ENCODE peak calls at places on chromosomes 7 and 10, in four cellular contexts. L is uterus, G is cardiac muscle cell, X is MM.1S. I is an unnamed sample.
A peak's percentile ranks its signal among the peaks of the same experiment; 100 is the strongest.

GRCh38 chr10:5538446-5538845 is 13.7 kb downstream of the CALML3 start:
- DNase-seq in X (no peak), L (peak; percentile 7), G (no peak), I (peak; percentile 61)

GRCh38 chr7:24721378-24722030 is 35.8 kb downstream of the GSDME start:
- DNase-seq in L (no peak), X (no peak), G (no peak), I (no peak)

GRCh38 chr7:123682690-123683089 is 27.0 kb downstream of the LMOD2 start:
- DNase-seq in G (peak; percentile 68), X (peak; percentile 65), L (no peak), I (no peak)

GRCh38 chr10:22649390-22649841 is 65.0 kb downstream of the PIP4K2A start:
- DNase-seq in L (no peak), G (no peak), X (no peak), I (no peak)

GRCh38 chr7:36526720-36527548 is 137.3 kb downstream of the ANLN start:
- DNase-seq in X (peak; percentile 65), L (no peak), G (no peak), I (no peak)

GRCh38 chr7:101817031-101817929 is at the start of gene CUX1:
- DNase-seq in G (peak; percentile 52), X (peak; percentile 46), L (peak; percentile 38), I (no peak)

GRCh38 chr10:101829561-101830315 is 11.5 kb upstream of the OGA start:
- DNase-seq in X (peak; percentile 62), G (peak; percentile 84), L (peak; percentile 58), I (no peak)

GRCh38 chr7:49166441-49166840 is 242.1 kb downstream of the CDC14C start:
- DNase-seq in L (no peak), G (no peak), X (no peak), I (no peak)

GRCh38 chr10:73965890-73966768 is 31.8 kb upstream of the VCL start:
- DNase-seq in X (no peak), G (peak; percentile 94), L (peak; percentile 83), I (peak; percentile 76)

GRCh38 chr7:142231716-142232115 is 26.1 kb downstream of the PRSS58 start:
- DNase-seq in X (no peak), G (peak; percentile 42), L (no peak), I (no peak)

GRCh38 chr7:41027428-41028115 is 675.3 kb downstream of the INHBA start:
- DNase-seq in G (no peak), X (no peak), L (no peak), I (no peak)

GRCh38 chr10:78178397-78178796 is 144.7 kb downstream of the RPS24 start:
- DNase-seq in X (no peak), G (no peak), L (no peak), I (no peak)

GRCh38 chr10:123729523-123729922 is 63.4 kb downstream of the GPR26 start:
- DNase-seq in L (no peak), G (no peak), X (no peak), I (no peak)

GRCh38 chr10:79023489-79024162 is 45.1 kb upstream of the ZMIZ1 start:
- DNase-seq in X (no peak), L (no peak), G (peak; percentile 74), I (no peak)

GRCh38 chr7:102089175-102090098 is 197.2 kb upstream of the SH2B2 start:
- DNase-seq in G (no peak), X (no peak), L (no peak), I (no peak)

GRCh38 chr7:24505968-24506367 is 67.3 kb upstream of the PALS2 start:
- DNase-seq in L (no peak), X (no peak), G (no peak), I (no peak)

GRCh38 chr7:81767883-81768282 is 2.0 kb downstream of the HGF start:
- DNase-seq in G (no peak), X (no peak), L (no peak), I (no peak)

GRCh38 chr7:100836812-100837098 is 9.4 kb upstream of the EPHB4 start:
- DNase-seq in G (no peak), L (no peak), X (no peak), I (no peak)

GRCh38 chr7:52715701-52716100 is 319.7 kb upstream of the POM121L12 start:
- DNase-seq in G (no peak), X (no peak), L (no peak), I (no peak)

GRCh38 chr7:19051767-19052375 is 65.6 kb downstream of the TWIST1 start:
- DNase-seq in L (no peak), X (peak; percentile 33), G (no peak), I (no peak)

GRCh38 chr7:51162724-51163329 is 153.8 kb downstream of the COBL start:
- DNase-seq in G (peak; percentile 90), L (peak; percentile 34), X (peak; percentile 77), I (no peak)

GRCh38 chr10:119655566-119656001 is 4.4 kb downstream of the BAG3 start:
- DNase-seq in G (no peak), L (peak; percentile 51), X (no peak), I (peak; percentile 74)

GRCh38 chr7:79702116-79702515 is 248.6 kb upstream of the MAGI2 start:
- DNase-seq in L (no peak), G (no peak), X (no peak), I (no peak)

GRCh38 chr10:19634163-19634562 is 182.1 kb upstream of the PLXDC2 start:
- DNase-seq in G (no peak), L (no peak), X (no peak), I (no peak)

GRCh38 chr10:19640864-19641263 is 175.4 kb upstream of the PLXDC2 start:
- DNase-seq in G (no peak), X (no peak), L (no peak), I (no peak)

GRCh38 chr10:19638873-19639233 is 177.4 kb upstream of the PLXDC2 start:
- DNase-seq in L (no peak), X (no peak), G (no peak), I (no peak)

DNA sequence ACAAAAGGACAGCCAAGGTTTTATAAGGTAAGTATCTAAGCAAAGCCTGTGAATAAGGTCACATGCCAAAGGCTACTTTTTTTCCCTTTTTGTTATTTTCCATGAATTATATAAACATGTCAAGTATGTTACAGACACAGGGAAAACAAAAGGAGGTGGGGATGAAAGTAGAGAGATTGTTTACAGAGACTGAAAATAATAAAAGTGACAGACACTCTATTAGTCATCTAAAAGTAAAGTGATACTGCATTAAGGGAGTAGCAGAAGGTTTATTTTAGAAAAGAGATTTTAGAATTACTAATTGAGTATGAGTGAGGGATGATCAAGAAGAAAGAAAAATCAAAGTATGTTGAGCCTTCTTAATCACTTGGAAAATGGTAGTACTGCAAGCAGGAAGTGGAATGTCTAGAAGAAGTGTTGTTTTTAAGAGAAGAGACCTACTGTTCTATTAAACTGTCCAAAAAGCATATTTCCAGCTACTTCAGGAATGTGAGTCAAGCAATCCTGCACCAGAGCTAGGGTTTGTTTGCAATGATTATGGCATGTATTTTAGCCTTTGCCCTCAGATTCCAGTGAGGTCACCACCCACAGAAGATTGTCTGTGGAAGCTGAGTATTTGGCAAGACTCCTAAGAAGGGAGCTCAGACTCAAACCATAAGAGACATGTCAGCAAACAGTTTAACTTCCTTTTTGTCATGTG is 177.9 kb upstream of the PLXDC2 start:
- DNase-seq in G (no peak), X (no peak), L (no peak), I (peak; percentile 68)
- H3K4me3 ChIP-seq in G (no peak overlapping the region), X (peak overlapping the region; percentile 5), L (peak overlapping the region; percentile 31), I (peak overlapping the region; percentile 53)

GRCh38 chr10:122186822-122187810 is 84.0 kb upstream of the BTBD16 start:
- DNase-seq in L (no peak), G (no peak), X (no peak), I (no peak)
- H3K27ac ChIP-seq in L (no peak overlapping the region), G (no peak overlapping the region), X (no peak overlapping the region), I (no peak overlapping the region)

GRCh38 chr10:49622426-49623425 is 8.9 kb downstream of the CHAT start:
- DNase-seq in G (no peak), X (no peak), L (no peak), I (no peak)

GRCh38 chr10:49619613-49620012 is 5.8 kb downstream of the CHAT start:
- DNase-seq in L (no peak), G (no peak), X (no peak), I (peak; percentile 21)

GRCh38 chr10:49620841-49621378 is 7.1 kb downstream of the CHAT start:
- DNase-seq in G (no peak), X (no peak), L (no peak), I (no peak)

GRCh38 chr10:49620286-49620810 is 6.5 kb downstream of the CHAT start:
- DNase-seq in G (no peak), L (no peak), X (no peak), I (no peak)

GRCh38 chr10:49621561-49621960 is 7.7 kb downstream of the CHAT start:
- DNase-seq in X (no peak), L (no peak), G (no peak), I (no peak)
- H3K4me3 ChIP-seq in X (no peak overlapping the region), L (no peak overlapping the region), G (no peak overlapping the region), I (no peak overlapping the region)

GRCh38 chr10:92407305-92408016 is 116.5 kb downstream of the MARCHF5 start:
- DNase-seq in G (no peak), L (no peak), X (no peak), I (no peak)
- H3K27ac ChIP-seq in G (no peak overlapping the region), L (no peak overlapping the region), X (no peak overlapping the region), I (no peak overlapping the region)

I was measured in ascending aorta.